ENCODE peak calls at places on chromosomes 1 and 21, in six cellular contexts. One of them, this sample, is unnamed.

GRCh38 chr1:31010081-31010989 is 55.2 kb downstream of the PUM1 start:
- DNase-seq in SK-N-SH: no peak
- DNase-seq in tibial nerve: no peak
- DNase-seq in A549: no peak
- DNase-seq in K562: no peak
- DNase-seq in ovary: no peak
- DNase-seq in this sample: no peak

GRCh38 chr1:28160677-28161328 is 15.7 kb downstream of the PTAFR start:
- DNase-seq in SK-N-SH: no peak
- DNase-seq in tibial nerve: peak
- DNase-seq in A549: no peak
- DNase-seq in K562: no peak
- DNase-seq in ovary: no peak
- DNase-seq in this sample: no peak

GRCh38 chr1:3895279-3895950 is 4.7 kb downstream of the C1orf174 start:
- DNase-seq in SK-N-SH: no peak
- DNase-seq in tibial nerve: no peak
- DNase-seq in A549: no peak
- DNase-seq in K562: no peak
- DNase-seq in ovary: no peak
- DNase-seq in this sample: no peak

GRCh38 chr1:29519733-29520132 is 283.4 kb downstream of the PTPRU start:
- DNase-seq in SK-N-SH: no peak
- DNase-seq in tibial nerve: no peak
- DNase-seq in A549: no peak
- DNase-seq in K562: no peak
- DNase-seq in ovary: no peak
- DNase-seq in this sample: peak

GRCh38 chr1:162772571-162773154 is 17.8 kb upstream of the HSD17B7 start:
- DNase-seq in SK-N-SH: no peak
- DNase-seq in tibial nerve: peak
- DNase-seq in A549: no peak
- DNase-seq in K562: no peak
- DNase-seq in ovary: no peak
- DNase-seq in this sample: no peak

GRCh38 chr1:30449428-30450147 is 273.8 kb downstream of the MATN1 start:
- DNase-seq in SK-N-SH: no peak
- DNase-seq in tibial nerve: no peak
- DNase-seq in A549: no peak
- DNase-seq in K562: no peak
- DNase-seq in ovary: no peak
- DNase-seq in this sample: no peak

GRCh38 chr1:225668222-225668621 is 15.3 kb upstream of the ENAH start:
- DNase-seq in SK-N-SH: no peak
- DNase-seq in tibial nerve: no peak
- DNase-seq in A549: no peak
- DNase-seq in K562: no peak
- DNase-seq in ovary: no peak
- DNase-seq in this sample: no peak

GRCh38 chr21:46189213-46189958 is 5.1 kb upstream of the SPATC1L start:
- DNase-seq in SK-N-SH: peak
- DNase-seq in tibial nerve: no peak
- DNase-seq in A549: no peak
- DNase-seq in K562: peak
- DNase-seq in ovary: no peak
- DNase-seq in this sample: peak

GRCh38 chr21:39374046-39374445 is 25.2 kb upstream of the HMGN1 start:
- DNase-seq in SK-N-SH: no peak
- DNase-seq in tibial nerve: no peak
- DNase-seq in A549: no peak
- DNase-seq in K562: no peak
- DNase-seq in ovary: no peak
- DNase-seq in this sample: no peak

GRCh38 chr1:17607644-17608581 is 68.4 kb downstream of the ARHGEF10L start:
- DNase-seq in SK-N-SH: no peak
- DNase-seq in tibial nerve: no peak
- DNase-seq in A549: no peak
- DNase-seq in K562: no peak
- DNase-seq in ovary: no peak
- DNase-seq in this sample: no peak

GRCh38 chr1:204659061-204659460 is 26.5 kb downstream of the LRRN2 start:
- DNase-seq in SK-N-SH: no peak
- DNase-seq in tibial nerve: no peak
- DNase-seq in A549: no peak
- DNase-seq in K562: no peak
- DNase-seq in ovary: no peak
- DNase-seq in this sample: no peak

GRCh38 chr1:200483491-200484143 is 73.8 kb upstream of the ZNF281 start:
- DNase-seq in SK-N-SH: peak
- DNase-seq in tibial nerve: peak
- DNase-seq in A549: peak
- DNase-seq in K562: peak
- DNase-seq in ovary: no peak
- DNase-seq in this sample: no peak

GRCh38 chr21:19489930-19490329 is 1086.3 kb upstream of the TMPRSS15 start:
- DNase-seq in SK-N-SH: no peak
- DNase-seq in tibial nerve: no peak
- DNase-seq in A549: no peak
- DNase-seq in K562: peak
- DNase-seq in ovary: no peak
- DNase-seq in this sample: no peak

GRCh38 chr1:35605071-35605881 is 32.2 kb downstream of the TFAP2E start:
- DNase-seq in SK-N-SH: no peak
- DNase-seq in tibial nerve: no peak
- DNase-seq in A549: no peak
- DNase-seq in K562: no peak
- DNase-seq in ovary: no peak
- DNase-seq in this sample: peak

GRCh38 chr1:209845405-209845725 is 17.6 kb downstream of the UTP25 start:
- DNase-seq in SK-N-SH: no peak
- DNase-seq in tibial nerve: no peak
- DNase-seq in A549: no peak
- DNase-seq in K562: no peak
- DNase-seq in ovary: no peak
- DNase-seq in this sample: peak

GRCh38 chr21:34792504-34793089 is 123.8 kb downstream of the CLIC6 start:
- DNase-seq in SK-N-SH: no peak
- DNase-seq in tibial nerve: no peak
- DNase-seq in A549: no peak
- DNase-seq in K562: no peak
- DNase-seq in ovary: no peak
- DNase-seq in this sample: peak

GRCh38 chr21:41750532-41751151 is 16.2 kb downstream of the RIPK4 start:
- DNase-seq in SK-N-SH: no peak
- DNase-seq in tibial nerve: no peak
- DNase-seq in A549: no peak
- DNase-seq in K562: no peak
- DNase-seq in ovary: no peak
- DNase-seq in this sample: no peak

GRCh38 chr21:27408826-27409225 is 441.9 kb upstream of the ADAMTS5 start:
- DNase-seq in SK-N-SH: no peak
- DNase-seq in tibial nerve: no peak
- DNase-seq in A549: no peak
- DNase-seq in K562: no peak
- DNase-seq in ovary: no peak
- DNase-seq in this sample: no peak

GRCh38 chr1:10637400-10637799 is 159.0 kb downstream of the CASZ1 start:
- DNase-seq in SK-N-SH: peak
- DNase-seq in tibial nerve: no peak
- DNase-seq in A549: no peak
- DNase-seq in K562: no peak
- DNase-seq in ovary: no peak
- DNase-seq in this sample: no peak

GRCh38 chr1:12039141-12039525 is 19.8 kb downstream of the MIIP start:
- DNase-seq in SK-N-SH: no peak
- DNase-seq in tibial nerve: no peak
- DNase-seq in A549: no peak
- DNase-seq in K562: no peak
- DNase-seq in ovary: no peak
- DNase-seq in this sample: no peak

GRCh38 chr1:206766251-206766856 is 4.2 kb upstream of the IL19 start:
- DNase-seq in SK-N-SH: no peak
- DNase-seq in tibial nerve: peak
- DNase-seq in A549: no peak
- DNase-seq in K562: peak
- DNase-seq in ovary: no peak
- DNase-seq in this sample: no peak

GRCh38 chr1:36258960-36259344 is 34.7 kb downstream of the THRAP3 start:
- DNase-seq in SK-N-SH: no peak
- DNase-seq in tibial nerve: no peak
- DNase-seq in A549: no peak
- DNase-seq in K562: no peak
- DNase-seq in ovary: no peak
- DNase-seq in this sample: no peak

GRCh38 chr1:156074661-156075060 is 7.6 kb downstream of the MEX3A start:
- DNase-seq in SK-N-SH: no peak
- DNase-seq in tibial nerve: no peak
- DNase-seq in A549: no peak
- DNase-seq in K562: no peak
- DNase-seq in ovary: no peak
- DNase-seq in this sample: no peak

GRCh38 chr1:15180945-15181523 is 27.5 kb downstream of the TMEM51 start:
- DNase-seq in SK-N-SH: no peak
- DNase-seq in tibial nerve: no peak
- DNase-seq in A549: no peak
- DNase-seq in K562: no peak
- DNase-seq in ovary: no peak
- DNase-seq in this sample: no peak

GRCh38 chr1:66090863-66091457 is 298.3 kb downstream of the PDE4B start:
- DNase-seq in SK-N-SH: no peak
- DNase-seq in tibial nerve: no peak
- DNase-seq in A549: no peak
- DNase-seq in K562: no peak
- DNase-seq in ovary: no peak
- DNase-seq in this sample: no peak

GRCh38 chr1:245493029-245493428 is 338.2 kb downstream of the KIF26B start:
- DNase-seq in SK-N-SH: no peak
- DNase-seq in tibial nerve: no peak
- DNase-seq in A549: no peak
- DNase-seq in K562: peak
- DNase-seq in ovary: no peak
- DNase-seq in this sample: no peak

GRCh38 chr1:74773540-74773939 is 40.6 kb downstream of the TYW3 start:
- DNase-seq in SK-N-SH: no peak
- DNase-seq in tibial nerve: no peak
- DNase-seq in A549: no peak
- DNase-seq in K562: no peak
- DNase-seq in ovary: no peak
- DNase-seq in this sample: no peak

GRCh38 chr1:91617242-91617837 is 116.7 kb downstream of the CDC7 start:
- DNase-seq in SK-N-SH: no peak
- DNase-seq in tibial nerve: peak
- DNase-seq in A549: no peak
- DNase-seq in K562: peak
- DNase-seq in ovary: peak
- DNase-seq in this sample: peak

GRCh38 chr1:234281826-234282489 is 91.3 kb upstream of the COA6 start:
- DNase-seq in SK-N-SH: peak
- DNase-seq in tibial nerve: no peak
- DNase-seq in A549: no peak
- DNase-seq in K562: no peak
- DNase-seq in ovary: no peak
- DNase-seq in this sample: no peak

GRCh38 chr1:40392206-40392605 is 18.7 kb downstream of the SMAP2 start:
- DNase-seq in SK-N-SH: no peak
- DNase-seq in tibial nerve: no peak
- DNase-seq in A549: no peak
- DNase-seq in K562: no peak
- DNase-seq in ovary: no peak
- DNase-seq in this sample: no peak

GRCh38 chr1:156146749-156147405 is 6.5 kb upstream of the SEMA4A start:
- DNase-seq in SK-N-SH: no peak
- DNase-seq in tibial nerve: no peak
- DNase-seq in A549: no peak
- DNase-seq in K562: no peak
- DNase-seq in ovary: peak
- DNase-seq in this sample: no peak

GRCh38 chr21:35026617-35027557 is 22.2 kb downstream of the RUNX1 start:
- DNase-seq in SK-N-SH: no peak
- DNase-seq in tibial nerve: peak
- DNase-seq in A549: no peak
- DNase-seq in K562: peak
- DNase-seq in ovary: no peak
- DNase-seq in this sample: no peak

GRCh38 chr1:42943166-42943565 is 15.5 kb downstream of the SLC2A1 start:
- DNase-seq in SK-N-SH: no peak
- DNase-seq in tibial nerve: no peak
- DNase-seq in A549: no peak
- DNase-seq in K562: peak
- DNase-seq in ovary: no peak
- DNase-seq in this sample: no peak
- TF ChIP-seq EP300 in SK-N-SH: no peak
- TF ChIP-seq EP300 in tibial nerve: no peak
- TF ChIP-seq EP300 in A549: no peak
- TF ChIP-seq EP300 in K562: no peak
- TF ChIP-seq EP300 in ovary: no peak
- TF ChIP-seq EP300 in this sample: no peak

GRCh38 chr1:5888606-5889211 is 103.5 kb downstream of the NPHP4 start:
- DNase-seq in SK-N-SH: peak
- DNase-seq in tibial nerve: no peak
- DNase-seq in A549: no peak
- DNase-seq in K562: peak
- DNase-seq in ovary: no peak
- DNase-seq in this sample: no peak
- TF ChIP-seq CTCF in SK-N-SH: no peak
- TF ChIP-seq CTCF in tibial nerve: no peak
- TF ChIP-seq CTCF in A549: no peak
- TF ChIP-seq CTCF in K562: peak
- TF ChIP-seq CTCF in ovary: no peak
- TF ChIP-seq CTCF in this sample: no peak

DNA sequence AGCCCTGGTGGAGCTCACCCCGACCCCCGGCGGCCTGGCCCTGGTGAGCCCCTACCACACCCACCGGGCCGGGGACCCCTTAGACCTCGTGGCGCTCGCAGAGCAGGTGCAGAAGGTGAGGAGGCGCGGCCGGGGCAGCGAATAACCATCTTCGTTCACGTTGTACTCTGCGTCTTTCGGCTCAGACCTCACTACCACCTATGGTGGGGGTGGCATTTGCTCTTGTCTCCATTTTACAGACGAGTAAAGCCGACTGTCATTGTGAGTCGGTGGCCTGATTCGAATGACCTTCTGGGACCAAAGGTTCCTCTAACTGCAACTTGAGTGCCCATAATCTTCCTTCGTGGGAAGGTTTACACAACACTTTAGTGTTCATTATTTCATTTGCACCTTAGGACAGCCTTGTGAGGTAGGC is 468 bp downstream of the C1orf50 start:
- DNase-seq in SK-N-SH: no peak
- DNase-seq in tibial nerve: no peak
- DNase-seq in A549: peak
- DNase-seq in K562: peak
- DNase-seq in ovary: no peak
- DNase-seq in this sample: no peak
- TF ChIP-seq EP300 in SK-N-SH: no peak
- TF ChIP-seq EP300 in tibial nerve: no peak
- TF ChIP-seq EP300 in A549: no peak
- TF ChIP-seq EP300 in K562: no peak
- TF ChIP-seq EP300 in ovary: no peak
- TF ChIP-seq EP300 in this sample: no peak

GRCh38 chr1:214590696-214591095 is 12.3 kb upstream of the CENPF start:
- DNase-seq in SK-N-SH: no peak
- DNase-seq in tibial nerve: no peak
- DNase-seq in A549: no peak
- DNase-seq in K562: no peak
- DNase-seq in ovary: no peak
- DNase-seq in this sample: no peak
- TF ChIP-seq CTCF in SK-N-SH: peak
- TF ChIP-seq CTCF in tibial nerve: no peak
- TF ChIP-seq CTCF in A549: no peak
- TF ChIP-seq CTCF in K562: no peak
- TF ChIP-seq CTCF in ovary: no peak
- TF ChIP-seq CTCF in this sample: no peak